ENCODE peak calls at places on chromosomes 1 and 21, in four cellular contexts. J, O, E and W are unnamed samples.

GRCh38 chr1:108070662-108071061 is 105.7 kb upstream of the VAV3 start:
- DNase-seq in O (no peak), E (no peak), J (no peak), W (no peak)

GRCh38 chr1:209808059-209808494 is 2.1 kb upstream of the IRF6 start:
- DNase-seq in J (no peak), E (peak), O (no peak), W (peak)

GRCh38 chr21:41845310-41846032 is 33.7 kb downstream of the PRDM15 start:
- DNase-seq in O (no peak), E (peak), J (no peak), W (no peak)

GRCh38 chr1:210200090-210200736 is 32.4 kb upstream of the SERTAD4 start:
- DNase-seq in E (no peak), J (no peak), O (no peak), W (no peak)

GRCh38 chr21:34280389-34280795 is 83.4 kb upstream of the KCNE2 start:
- DNase-seq in E (no peak), O (no peak), J (no peak), W (no peak)

GRCh38 chr21:35727830-35728229 is 332.5 kb downstream of the SETD4 start:
- DNase-seq in O (no peak), J (no peak), E (no peak), W (no peak)

GRCh38 chr1:61093525-61094137 is 11.3 kb downstream of the NFIA start:
- DNase-seq in J (no peak), E (no peak), O (no peak), W (no peak)

GRCh38 chr1:108661030-108661609 is at the start of gene HENMT1:
- DNase-seq in E (no peak), J (no peak), O (peak), W (no peak)

GRCh38 chr1:6148497-6149241 is 31.5 kb downstream of the CHD5 start:
- DNase-seq in J (peak), O (peak), E (peak), W (no peak)

GRCh38 chr1:51734899-51735745 is 118.2 kb downstream of the OSBPL9 start:
- DNase-seq in O (no peak), E (no peak), J (no peak), W (no peak)

GRCh38 chr1:198631292-198631691 is 7.5 kb upstream of the PTPRC start:
- DNase-seq in O (no peak), E (no peak), J (no peak), W (no peak)

GRCh38 chr1:26409191-26409751 is 1.3 kb upstream of the LIN28A start:
- DNase-seq in O (peak), J (no peak), E (peak), W (no peak)

GRCh38 chr1:49181033-49181432 is 404.3 kb upstream of the BEND5 start:
- DNase-seq in E (no peak), J (no peak), O (no peak), W (no peak)

GRCh38 chr1:49187054-49187453 is 410.4 kb upstream of the BEND5 start:
- DNase-seq in J (no peak), O (no peak), E (no peak), W (no peak)

GRCh38 chr1:49185455-49185980 is 408.8 kb upstream of the BEND5 start:
- DNase-seq in O (no peak), J (no peak), E (no peak), W (no peak)

DNA sequence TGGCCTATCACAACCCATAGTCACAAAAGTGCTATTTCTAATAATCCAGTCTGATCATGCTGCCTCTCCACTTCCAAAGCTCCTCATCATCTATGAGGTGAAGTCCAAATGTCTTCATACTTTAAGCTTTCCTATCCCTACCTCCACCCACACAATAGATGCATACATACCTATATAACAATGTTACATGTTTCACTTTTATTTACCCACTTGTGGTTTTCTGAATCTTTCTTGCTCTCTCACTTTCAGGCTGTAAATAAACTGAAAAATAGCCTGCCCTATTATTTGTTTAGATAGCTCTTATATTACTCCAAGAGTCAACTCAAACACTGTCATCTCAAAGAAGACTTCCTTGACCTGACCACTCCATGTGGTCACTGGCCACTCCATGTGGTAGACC is 406.8 kb upstream of the BEND5 start:
- DNase-seq in O (no peak), E (no peak), J (no peak), W (no peak)
- H3K9ac ChIP-seq in O (no peak), E (no peak), J (no peak), W (no peak)

GRCh38 chr1:228058981-228059535 is 23.4 kb upstream of the ARF1 start:
- DNase-seq in O (no peak), E (no peak), J (no peak), W (no peak)
- TF ChIP-seq EZH2 in O (peak), E (no peak), J (no peak), W (no peak)

GRCh38 chr1:2923351-2923750 is 97.9 kb upstream of the ACTRT2 start:
- DNase-seq in J (no peak), O (no peak), E (no peak), W (no peak)
- TF ChIP-seq JUND in J (no peak), O (no peak), E (no peak), W (no peak)

GRCh38 chr1:248821641-248822040 is 4.1 kb downstream of the SH3BP5L start:
- DNase-seq in J (no peak), E (no peak), O (no peak), W (no peak)
- H3K9ac ChIP-seq in J (peak), E (peak), O (no peak), W (no peak)

GRCh38 chr1:112509005-112509659 is 367 bp downstream of the WNT2B start:
- DNase-seq in J (no peak), O (peak), E (no peak), W (no peak)
- TF ChIP-seq EZH2 in J (no peak), O (no peak), E (no peak), W (no peak)

GRCh38 chr1:21294266-21295058 is 4.2 kb upstream of the ECE1 start:
- DNase-seq in O (no peak), J (peak), E (no peak), W (no peak)
- TF ChIP-seq JUND in O (no peak), J (no peak), E (no peak), W (no peak)